ENCODE peak calls at places on chromosomes 11 and 22, in ten cellular contexts. One of them, this sample, is unnamed.

GRCh38 chr22:38866399-38867123 is 5.5 kb downstream of the CBX6 start:
- DNase-seq in H1: peak; percentile 70
- DNase-seq in heart right ventricle: no peak
- DNase-seq in DMS153: no peak
- DNase-seq in A172: no peak
- DNase-seq in nucleus accumbens: no peak
- DNase-seq in non-pigmented ciliary epithelial cell: no peak
- DNase-seq in GM10248: no peak
- DNase-seq in MCF 10A: no peak
- DNase-seq in ACHN: no peak
- DNase-seq in this sample: no peak

GRCh38 chr11:117544431-117544830 is 216.8 kb downstream of the CEP164 start:
- DNase-seq in H1: no peak
- DNase-seq in heart right ventricle: no peak
- DNase-seq in DMS153: no peak
- DNase-seq in A172: no peak
- DNase-seq in nucleus accumbens: no peak
- DNase-seq in non-pigmented ciliary epithelial cell: no peak
- DNase-seq in GM10248: no peak
- DNase-seq in MCF 10A: no peak
- DNase-seq in ACHN: no peak
- DNase-seq in this sample: no peak

GRCh38 chr11:116774661-116775060 is 1.9 kb upstream of the BUD13 start:
- DNase-seq in H1: no peak
- DNase-seq in heart right ventricle: no peak
- DNase-seq in DMS153: no peak
- DNase-seq in A172: no peak
- DNase-seq in nucleus accumbens: no peak
- DNase-seq in non-pigmented ciliary epithelial cell: no peak
- DNase-seq in GM10248: no peak
- DNase-seq in MCF 10A: no peak
- DNase-seq in ACHN: no peak
- DNase-seq in this sample: no peak

GRCh38 chr11:119361056-119361787 is 14.7 kb upstream of the MFRP start:
- DNase-seq in H1: no peak
- DNase-seq in heart right ventricle: peak; percentile 70
- DNase-seq in DMS153: no peak
- DNase-seq in A172: peak; percentile 71
- DNase-seq in nucleus accumbens: no peak
- DNase-seq in non-pigmented ciliary epithelial cell: peak; percentile 49
- DNase-seq in GM10248: peak; percentile 47
- DNase-seq in MCF 10A: peak; percentile 99
- DNase-seq in ACHN: peak; percentile 72
- DNase-seq in this sample: peak; percentile 63

GRCh38 chr11:10398525-10398924 is 56.5 kb upstream of the AMPD3 start:
- DNase-seq in H1: no peak
- DNase-seq in heart right ventricle: no peak
- DNase-seq in DMS153: peak; percentile 8
- DNase-seq in A172: no peak
- DNase-seq in nucleus accumbens: no peak
- DNase-seq in non-pigmented ciliary epithelial cell: no peak
- DNase-seq in GM10248: no peak
- DNase-seq in MCF 10A: no peak
- DNase-seq in ACHN: no peak
- DNase-seq in this sample: no peak

GRCh38 chr11:66745356-66746235 is 16.6 kb upstream of the SPTBN2 start:
- DNase-seq in H1: no peak
- DNase-seq in heart right ventricle: no peak
- DNase-seq in DMS153: no peak
- DNase-seq in A172: peak; percentile 21
- DNase-seq in nucleus accumbens: no peak
- DNase-seq in non-pigmented ciliary epithelial cell: no peak
- DNase-seq in GM10248: peak; percentile 68
- DNase-seq in MCF 10A: peak; percentile 58
- DNase-seq in ACHN: peak; percentile 24
- DNase-seq in this sample: peak; percentile 79

GRCh38 chr22:19195796-19196731 is 17.5 kb upstream of the SLC25A1 start:
- DNase-seq in H1: no peak
- DNase-seq in heart right ventricle: no peak
- DNase-seq in DMS153: no peak
- DNase-seq in A172: no peak
- DNase-seq in nucleus accumbens: no peak
- DNase-seq in non-pigmented ciliary epithelial cell: no peak
- DNase-seq in GM10248: no peak
- DNase-seq in MCF 10A: no peak
- DNase-seq in ACHN: no peak
- DNase-seq in this sample: no peak

GRCh38 chr11:64253481-64253880 is 2.2 kb downstream of the PLCB3 start:
- DNase-seq in H1: no peak
- DNase-seq in heart right ventricle: no peak
- DNase-seq in DMS153: no peak
- DNase-seq in A172: no peak
- DNase-seq in nucleus accumbens: peak; percentile 19
- DNase-seq in non-pigmented ciliary epithelial cell: no peak
- DNase-seq in GM10248: no peak
- DNase-seq in MCF 10A: no peak
- DNase-seq in ACHN: no peak
- DNase-seq in this sample: no peak

GRCh38 chr11:18853086-18853720 is 61.6 kb upstream of the PTPN5 start:
- DNase-seq in H1: no peak
- DNase-seq in heart right ventricle: no peak
- DNase-seq in DMS153: peak; percentile 6
- DNase-seq in A172: peak; percentile 49
- DNase-seq in nucleus accumbens: no peak
- DNase-seq in non-pigmented ciliary epithelial cell: peak; percentile 2
- DNase-seq in GM10248: peak; percentile 30
- DNase-seq in MCF 10A: peak; percentile 50
- DNase-seq in ACHN: peak; percentile 47
- DNase-seq in this sample: peak; percentile 11

GRCh38 chr11:7577226-7577882 is 63.6 kb downstream of the PPFIBP2 start:
- DNase-seq in H1: no peak
- DNase-seq in heart right ventricle: peak; percentile 63
- DNase-seq in DMS153: no peak
- DNase-seq in A172: no peak
- DNase-seq in nucleus accumbens: peak; percentile 74
- DNase-seq in non-pigmented ciliary epithelial cell: no peak
- DNase-seq in GM10248: no peak
- DNase-seq in MCF 10A: no peak
- DNase-seq in ACHN: no peak
- DNase-seq in this sample: no peak

GRCh38 chr11:66976925-66977324 is 1.8 kb downstream of the C11orf86 start:
- DNase-seq in H1: no peak
- DNase-seq in heart right ventricle: no peak
- DNase-seq in DMS153: no peak
- DNase-seq in A172: no peak
- DNase-seq in nucleus accumbens: no peak
- DNase-seq in non-pigmented ciliary epithelial cell: no peak
- DNase-seq in GM10248: no peak
- DNase-seq in MCF 10A: no peak
- DNase-seq in ACHN: no peak
- DNase-seq in this sample: no peak

GRCh38 chr11:131043251-131043650 is 127.0 kb upstream of the SNX19 start:
- DNase-seq in H1: no peak
- DNase-seq in heart right ventricle: no peak
- DNase-seq in DMS153: no peak
- DNase-seq in A172: no peak
- DNase-seq in nucleus accumbens: no peak
- DNase-seq in non-pigmented ciliary epithelial cell: no peak
- DNase-seq in GM10248: no peak
- DNase-seq in MCF 10A: no peak
- DNase-seq in ACHN: no peak
- DNase-seq in this sample: no peak

GRCh38 chr22:24105018-24105360 is 76.3 kb upstream of the SUSD2 start:
- DNase-seq in H1: no peak
- DNase-seq in heart right ventricle: no peak
- DNase-seq in DMS153: no peak
- DNase-seq in A172: no peak
- DNase-seq in nucleus accumbens: no peak
- DNase-seq in non-pigmented ciliary epithelial cell: no peak
- DNase-seq in GM10248: no peak
- DNase-seq in MCF 10A: no peak
- DNase-seq in ACHN: no peak
- DNase-seq in this sample: no peak

GRCh38 chr11:46380340-46381045 is 976 bp upstream of the MDK start:
- DNase-seq in H1: no peak
- DNase-seq in heart right ventricle: peak; percentile 83
- DNase-seq in DMS153: peak; percentile 34
- DNase-seq in A172: peak; percentile 50
- DNase-seq in nucleus accumbens: no peak
- DNase-seq in non-pigmented ciliary epithelial cell: no peak
- DNase-seq in GM10248: peak; percentile 76
- DNase-seq in MCF 10A: peak; percentile 50
- DNase-seq in ACHN: peak; percentile 51
- DNase-seq in this sample: peak; percentile 43

GRCh38 chr22:47016636-47017035 is 254.2 kb downstream of the TBC1D22A start:
- DNase-seq in H1: no peak
- DNase-seq in heart right ventricle: no peak
- DNase-seq in DMS153: no peak
- DNase-seq in A172: no peak
- DNase-seq in nucleus accumbens: no peak
- DNase-seq in non-pigmented ciliary epithelial cell: no peak
- DNase-seq in GM10248: no peak
- DNase-seq in MCF 10A: no peak
- DNase-seq in ACHN: no peak
- DNase-seq in this sample: no peak

GRCh38 chr22:41197808-41198585 is 7.1 kb upstream of the L3MBTL2 start:
- DNase-seq in H1: no peak
- DNase-seq in heart right ventricle: no peak
- DNase-seq in DMS153: peak; percentile 32
- DNase-seq in A172: peak; percentile 26
- DNase-seq in nucleus accumbens: no peak
- DNase-seq in non-pigmented ciliary epithelial cell: no peak
- DNase-seq in GM10248: no peak
- DNase-seq in MCF 10A: no peak
- DNase-seq in ACHN: peak; percentile 47
- DNase-seq in this sample: no peak

GRCh38 chr11:96964661-96965060 is 574.8 kb downstream of the JRKL start:
- DNase-seq in H1: no peak
- DNase-seq in heart right ventricle: no peak
- DNase-seq in DMS153: no peak
- DNase-seq in A172: no peak
- DNase-seq in nucleus accumbens: no peak
- DNase-seq in non-pigmented ciliary epithelial cell: no peak
- DNase-seq in GM10248: no peak
- DNase-seq in MCF 10A: no peak
- DNase-seq in ACHN: no peak
- DNase-seq in this sample: no peak

GRCh38 chr22:48258108-48258705 is 1495.8 kb downstream of the TBC1D22A start:
- DNase-seq in H1: no peak
- DNase-seq in heart right ventricle: no peak
- DNase-seq in DMS153: no peak
- DNase-seq in A172: no peak
- DNase-seq in nucleus accumbens: no peak
- DNase-seq in non-pigmented ciliary epithelial cell: no peak
- DNase-seq in GM10248: no peak
- DNase-seq in MCF 10A: no peak
- DNase-seq in ACHN: no peak
- DNase-seq in this sample: no peak

GRCh38 chr11:111063711-111064110 is 181.8 kb upstream of the POU2AF2 start:
- DNase-seq in H1: no peak
- DNase-seq in heart right ventricle: no peak
- DNase-seq in DMS153: no peak
- DNase-seq in A172: peak; percentile 2
- DNase-seq in nucleus accumbens: no peak
- DNase-seq in non-pigmented ciliary epithelial cell: no peak
- DNase-seq in GM10248: no peak
- DNase-seq in MCF 10A: peak; percentile 23
- DNase-seq in ACHN: no peak
- DNase-seq in this sample: no peak

GRCh38 chr11:40125054-40125453 is 1334.4 kb downstream of the LRRC4C start:
- DNase-seq in H1: no peak
- DNase-seq in heart right ventricle: no peak
- DNase-seq in DMS153: no peak
- DNase-seq in A172: no peak
- DNase-seq in nucleus accumbens: no peak
- DNase-seq in non-pigmented ciliary epithelial cell: no peak
- DNase-seq in GM10248: no peak
- DNase-seq in MCF 10A: peak; percentile 12
- DNase-seq in ACHN: no peak
- DNase-seq in this sample: no peak

GRCh38 chr11:42138454-42138853 is 679.0 kb upstream of the LRRC4C start:
- DNase-seq in H1: no peak
- DNase-seq in heart right ventricle: no peak
- DNase-seq in DMS153: no peak
- DNase-seq in A172: no peak
- DNase-seq in nucleus accumbens: no peak
- DNase-seq in non-pigmented ciliary epithelial cell: no peak
- DNase-seq in GM10248: no peak
- DNase-seq in MCF 10A: no peak
- DNase-seq in ACHN: no peak
- DNase-seq in this sample: no peak

GRCh38 chr11:6353367-6353987 is 33.2 kb upstream of the CAVIN3 start:
- DNase-seq in H1: peak; percentile 90
- DNase-seq in heart right ventricle: peak; percentile 40
- DNase-seq in DMS153: peak; percentile 81
- DNase-seq in A172: peak; percentile 62
- DNase-seq in nucleus accumbens: no peak
- DNase-seq in non-pigmented ciliary epithelial cell: peak; percentile 13
- DNase-seq in GM10248: peak; percentile 67
- DNase-seq in MCF 10A: peak; percentile 71
- DNase-seq in ACHN: peak; percentile 39
- DNase-seq in this sample: peak; percentile 23

GRCh38 chr22:38868886-38869381 is 3.1 kb downstream of the CBX6 start:
- DNase-seq in H1: peak; percentile 54
- DNase-seq in heart right ventricle: peak; percentile 80
- DNase-seq in DMS153: peak; percentile 26
- DNase-seq in A172: no peak
- DNase-seq in nucleus accumbens: peak; percentile 54
- DNase-seq in non-pigmented ciliary epithelial cell: no peak
- DNase-seq in GM10248: peak; percentile 81
- DNase-seq in MCF 10A: peak; percentile 72
- DNase-seq in ACHN: peak; percentile 70
- DNase-seq in this sample: peak; percentile 57

GRCh38 chr11:19426719-19427066 is 185.9 kb upstream of the E2F8 start:
- DNase-seq in H1: no peak
- DNase-seq in heart right ventricle: no peak
- DNase-seq in DMS153: no peak
- DNase-seq in A172: no peak
- DNase-seq in nucleus accumbens: no peak
- DNase-seq in non-pigmented ciliary epithelial cell: no peak
- DNase-seq in GM10248: no peak
- DNase-seq in MCF 10A: no peak
- DNase-seq in ACHN: no peak
- DNase-seq in this sample: no peak

GRCh38 chr22:49709464-49709863 is 118.2 kb downstream of the BRD1 start:
- DNase-seq in H1: no peak
- DNase-seq in heart right ventricle: no peak
- DNase-seq in DMS153: no peak
- DNase-seq in A172: no peak
- DNase-seq in nucleus accumbens: no peak
- DNase-seq in non-pigmented ciliary epithelial cell: no peak
- DNase-seq in GM10248: no peak
- DNase-seq in MCF 10A: no peak
- DNase-seq in ACHN: no peak
- DNase-seq in this sample: no peak

GRCh38 chr11:2534131-2534956 is 89.5 kb downstream of the KCNQ1 start:
- DNase-seq in H1: no peak
- DNase-seq in heart right ventricle: no peak
- DNase-seq in DMS153: no peak
- DNase-seq in A172: peak; percentile 91
- DNase-seq in nucleus accumbens: no peak
- DNase-seq in non-pigmented ciliary epithelial cell: no peak
- DNase-seq in GM10248: no peak
- DNase-seq in MCF 10A: peak; percentile 84
- DNase-seq in ACHN: no peak
- DNase-seq in this sample: no peak

GRCh38 chr11:110892741-110893285 is 180.6 kb upstream of the ARHGAP20 start:
- DNase-seq in H1: no peak
- DNase-seq in heart right ventricle: no peak
- DNase-seq in DMS153: no peak
- DNase-seq in A172: no peak
- DNase-seq in nucleus accumbens: no peak
- DNase-seq in non-pigmented ciliary epithelial cell: no peak
- DNase-seq in GM10248: no peak
- DNase-seq in MCF 10A: no peak
- DNase-seq in ACHN: no peak
- DNase-seq in this sample: no peak

GRCh38 chr11:69721061-69721460 is 17.2 kb upstream of the FGF19 start:
- DNase-seq in H1: no peak
- DNase-seq in heart right ventricle: no peak
- DNase-seq in DMS153: no peak
- DNase-seq in A172: no peak
- DNase-seq in nucleus accumbens: no peak
- DNase-seq in non-pigmented ciliary epithelial cell: no peak
- DNase-seq in GM10248: no peak
- DNase-seq in MCF 10A: no peak
- DNase-seq in ACHN: no peak
- DNase-seq in this sample: no peak